ENCODE peak calls at places on chromosomes 7 and 10, in five cellular contexts. One of them, this sample, is unnamed.

GRCh38 chr7:140159487-140159886 is 17.3 kb downstream of the KDM7A start:
- DNase-seq in thoracic aorta: no peak
- DNase-seq in hepatocyte: no peak
- DNase-seq in B cell: no peak
- DNase-seq in suprapubic skin: no peak
- DNase-seq in this sample: no peak

GRCh38 chr7:6453737-6454136 is 6.0 kb upstream of the DAGLB start:
- DNase-seq in thoracic aorta: no peak
- DNase-seq in hepatocyte: peak
- DNase-seq in B cell: no peak
- DNase-seq in suprapubic skin: no peak
- DNase-seq in this sample: no peak

GRCh38 chr10:60479305-60480020 is 89.8 kb upstream of the ANK3 start:
- DNase-seq in thoracic aorta: no peak
- DNase-seq in hepatocyte: no peak
- DNase-seq in B cell: no peak
- DNase-seq in suprapubic skin: no peak
- DNase-seq in this sample: no peak

GRCh38 chr7:11591943-11592342 is 240.1 kb downstream of the THSD7A start:
- DNase-seq in thoracic aorta: no peak
- DNase-seq in hepatocyte: no peak
- DNase-seq in B cell: no peak
- DNase-seq in suprapubic skin: no peak
- DNase-seq in this sample: no peak

GRCh38 chr7:155878250-155878649 is 66.0 kb upstream of the SHH start:
- DNase-seq in thoracic aorta: no peak
- DNase-seq in hepatocyte: no peak
- DNase-seq in B cell: no peak
- DNase-seq in suprapubic skin: no peak
- DNase-seq in this sample: no peak

GRCh38 chr10:50882540-50882983 is 2.9 kb downstream of the A1CF start:
- DNase-seq in thoracic aorta: no peak
- DNase-seq in hepatocyte: no peak
- DNase-seq in B cell: no peak
- DNase-seq in suprapubic skin: no peak
- DNase-seq in this sample: no peak

GRCh38 chr10:103765981-103766380 is 89.4 kb downstream of the SH3PXD2A start:
- DNase-seq in thoracic aorta: no peak
- DNase-seq in hepatocyte: no peak
- DNase-seq in B cell: peak
- DNase-seq in suprapubic skin: no peak
- DNase-seq in this sample: no peak

GRCh38 chr7:147811923-147812322 is 778.6 kb upstream of the C7orf33 start:
- DNase-seq in thoracic aorta: no peak
- DNase-seq in hepatocyte: no peak
- DNase-seq in B cell: no peak
- DNase-seq in suprapubic skin: no peak
- DNase-seq in this sample: no peak

GRCh38 chr10:123007558-123008378 is 827 bp downstream of the IKZF5 start:
- DNase-seq in thoracic aorta: no peak
- DNase-seq in hepatocyte: peak
- DNase-seq in B cell: peak
- DNase-seq in suprapubic skin: no peak
- DNase-seq in this sample: peak

GRCh38 chr7:134004829-134005505 is 122.2 kb upstream of the LRGUK start:
- DNase-seq in thoracic aorta: no peak
- DNase-seq in hepatocyte: no peak
- DNase-seq in B cell: no peak
- DNase-seq in suprapubic skin: no peak
- DNase-seq in this sample: no peak

GRCh38 chr10:60921631-60922030 is 22.4 kb downstream of the RHOBTB1 start:
- DNase-seq in thoracic aorta: no peak
- DNase-seq in hepatocyte: no peak
- DNase-seq in B cell: no peak
- DNase-seq in suprapubic skin: no peak
- DNase-seq in this sample: no peak

GRCh38 chr7:65892832-65893231 is 20.0 kb downstream of the VKORC1L1 start:
- DNase-seq in thoracic aorta: no peak
- DNase-seq in hepatocyte: no peak
- DNase-seq in B cell: no peak
- DNase-seq in suprapubic skin: no peak
- DNase-seq in this sample: no peak

GRCh38 chr7:70935311-70935710 is 196.6 kb upstream of the GALNT17 start:
- DNase-seq in thoracic aorta: no peak
- DNase-seq in hepatocyte: no peak
- DNase-seq in B cell: no peak
- DNase-seq in suprapubic skin: no peak
- DNase-seq in this sample: no peak

GRCh38 chr7:72405871-72406270 is 6.3 kb downstream of the CALN1 start:
- DNase-seq in thoracic aorta: no peak
- DNase-seq in hepatocyte: no peak
- DNase-seq in B cell: no peak
- DNase-seq in suprapubic skin: no peak
- DNase-seq in this sample: no peak

GRCh38 chr10:31101123-31101522 is 69.5 kb upstream of the ZNF438 start:
- DNase-seq in thoracic aorta: no peak
- DNase-seq in hepatocyte: peak
- DNase-seq in B cell: no peak
- DNase-seq in suprapubic skin: no peak
- DNase-seq in this sample: peak

GRCh38 chr7:51316666-51317581 is at the start of gene COBL:
- DNase-seq in thoracic aorta: no peak
- DNase-seq in hepatocyte: peak
- DNase-seq in B cell: no peak
- DNase-seq in suprapubic skin: no peak
- DNase-seq in this sample: no peak

GRCh38 chr10:105468769-105469168 is 827.7 kb downstream of the SORCS3 start:
- DNase-seq in thoracic aorta: no peak
- DNase-seq in hepatocyte: no peak
- DNase-seq in B cell: no peak
- DNase-seq in suprapubic skin: no peak
- DNase-seq in this sample: no peak

GRCh38 chr10:90451283-90451682 is 406.6 kb downstream of the HTR7 start:
- DNase-seq in thoracic aorta: no peak
- DNase-seq in hepatocyte: no peak
- DNase-seq in B cell: no peak
- DNase-seq in suprapubic skin: no peak
- DNase-seq in this sample: no peak

GRCh38 chr7:37180828-37181549 is 267.7 kb downstream of the ELMO1 start:
- DNase-seq in thoracic aorta: no peak
- DNase-seq in hepatocyte: no peak
- DNase-seq in B cell: no peak
- DNase-seq in suprapubic skin: no peak
- DNase-seq in this sample: no peak
- TF ChIP-seq CTCF in thoracic aorta: no peak
- TF ChIP-seq CTCF in hepatocyte: no peak
- TF ChIP-seq CTCF in B cell: no peak
- TF ChIP-seq CTCF in suprapubic skin: no peak
- TF ChIP-seq CTCF in this sample: no peak

GRCh38 chr10:96025566-96025965 is 17.8 kb upstream of the CCNJ start:
- DNase-seq in thoracic aorta: no peak
- DNase-seq in hepatocyte: peak
- DNase-seq in B cell: peak
- DNase-seq in suprapubic skin: no peak
- DNase-seq in this sample: peak
- TF ChIP-seq CTCF in thoracic aorta: no peak
- TF ChIP-seq CTCF in hepatocyte: no peak
- TF ChIP-seq CTCF in B cell: no peak
- TF ChIP-seq CTCF in suprapubic skin: no peak
- TF ChIP-seq CTCF in this sample: peak

DNA sequence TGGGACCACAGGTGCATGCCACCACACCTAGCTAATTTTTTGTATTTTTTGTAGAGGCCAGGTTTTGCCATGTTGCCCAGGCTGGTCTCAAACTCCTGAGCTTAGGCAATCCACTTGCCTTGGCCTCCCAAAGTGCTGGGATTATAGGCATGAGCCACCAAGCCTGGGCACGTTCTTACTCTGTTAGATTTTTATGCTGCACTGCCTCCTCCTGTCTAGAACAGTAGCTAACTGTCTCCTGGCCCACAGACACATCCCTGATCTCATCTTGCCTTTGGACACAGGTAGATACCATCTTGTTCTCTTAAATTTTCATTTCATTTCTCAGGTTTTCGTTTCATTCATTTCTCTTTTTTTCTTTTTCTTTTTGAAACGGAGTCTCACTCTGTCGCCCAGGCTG is 41.1 kb downstream of the BLVRA start:
- DNase-seq in thoracic aorta: no peak
- DNase-seq in hepatocyte: no peak
- DNase-seq in B cell: no peak
- DNase-seq in suprapubic skin: no peak
- DNase-seq in this sample: no peak
- TF ChIP-seq CTCF in thoracic aorta: no peak
- TF ChIP-seq CTCF in hepatocyte: no peak
- TF ChIP-seq CTCF in B cell: no peak
- TF ChIP-seq CTCF in suprapubic skin: no peak
- TF ChIP-seq CTCF in this sample: peak

GRCh38 chr7:15524077-15524476 is 37.7 kb downstream of the AGMO start:
- DNase-seq in thoracic aorta: no peak
- DNase-seq in hepatocyte: no peak
- DNase-seq in B cell: no peak
- DNase-seq in suprapubic skin: no peak
- DNase-seq in this sample: no peak
- TF ChIP-seq CTCF in thoracic aorta: no peak
- TF ChIP-seq CTCF in hepatocyte: no peak
- TF ChIP-seq CTCF in B cell: no peak
- TF ChIP-seq CTCF in suprapubic skin: no peak
- TF ChIP-seq CTCF in this sample: no peak

GRCh38 chr7:26381476-26382175 is 90.0 kb downstream of the SNX10 start:
- DNase-seq in thoracic aorta: no peak
- DNase-seq in hepatocyte: no peak
- DNase-seq in B cell: no peak
- DNase-seq in suprapubic skin: no peak
- DNase-seq in this sample: no peak

GRCh38 chr7:26388256-26388655 is 96.6 kb downstream of the SNX10 start:
- DNase-seq in thoracic aorta: no peak
- DNase-seq in hepatocyte: no peak
- DNase-seq in B cell: no peak
- DNase-seq in suprapubic skin: no peak
- DNase-seq in this sample: peak

GRCh38 chr7:26379711-26380110 is 88.0 kb downstream of the SNX10 start:
- DNase-seq in thoracic aorta: no peak
- DNase-seq in hepatocyte: no peak
- DNase-seq in B cell: no peak
- DNase-seq in suprapubic skin: no peak
- DNase-seq in this sample: no peak

GRCh38 chr7:26390016-26390415 is 98.4 kb downstream of the SNX10 start:
- DNase-seq in thoracic aorta: no peak
- DNase-seq in hepatocyte: no peak
- DNase-seq in B cell: no peak
- DNase-seq in suprapubic skin: no peak
- DNase-seq in this sample: no peak

DNA sequence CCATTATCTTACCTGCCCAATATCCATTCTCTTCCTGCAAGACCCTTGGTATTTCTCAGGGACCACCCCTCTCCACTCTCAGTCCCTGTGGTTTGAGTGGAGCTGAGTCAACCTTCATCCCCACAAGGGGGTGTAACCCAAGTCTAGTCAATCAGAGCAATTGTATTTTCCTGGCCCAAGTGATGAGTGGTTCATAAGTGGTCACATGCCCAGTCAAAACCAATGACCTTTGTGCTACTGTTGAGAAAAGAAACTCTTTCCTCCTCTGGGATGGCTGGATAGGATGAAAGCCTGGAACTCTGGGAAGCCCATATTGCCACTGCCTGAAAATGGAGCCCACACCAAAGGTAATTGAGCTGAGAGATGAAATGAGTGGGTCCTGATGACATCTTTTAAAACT is 93.6 kb downstream of the SNX10 start:
- DNase-seq in thoracic aorta: no peak
- DNase-seq in hepatocyte: no peak
- DNase-seq in B cell: no peak
- DNase-seq in suprapubic skin: no peak
- DNase-seq in this sample: no peak
- TF ChIP-seq CTCF in thoracic aorta: no peak
- TF ChIP-seq CTCF in hepatocyte: no peak
- TF ChIP-seq CTCF in B cell: no peak
- TF ChIP-seq CTCF in suprapubic skin: no peak
- TF ChIP-seq CTCF in this sample: no peak

GRCh38 chr7:43582503-43583423 is at the start of gene STK17A:
- DNase-seq in thoracic aorta: peak
- DNase-seq in hepatocyte: peak
- DNase-seq in B cell: peak
- DNase-seq in suprapubic skin: peak
- DNase-seq in this sample: peak

GRCh38 chr7:43586251-43586900 is 3.5 kb downstream of the STK17A start:
- DNase-seq in thoracic aorta: no peak
- DNase-seq in hepatocyte: no peak
- DNase-seq in B cell: peak
- DNase-seq in suprapubic skin: no peak
- DNase-seq in this sample: no peak

GRCh38 chr7:43585521-43585920 is 2.6 kb downstream of the STK17A start:
- DNase-seq in thoracic aorta: no peak
- DNase-seq in hepatocyte: peak
- DNase-seq in B cell: no peak
- DNase-seq in suprapubic skin: no peak
- DNase-seq in this sample: no peak

GRCh38 chr7:43584200-43584586 is 1.3 kb downstream of the STK17A start:
- DNase-seq in thoracic aorta: no peak
- DNase-seq in hepatocyte: peak
- DNase-seq in B cell: no peak
- DNase-seq in suprapubic skin: no peak
- DNase-seq in this sample: no peak

GRCh38 chr7:43583424-43584199 is 704 bp downstream of the STK17A start:
- DNase-seq in thoracic aorta: peak
- DNase-seq in hepatocyte: peak
- DNase-seq in B cell: peak
- DNase-seq in suprapubic skin: peak
- DNase-seq in this sample: no peak
- TF ChIP-seq CTCF in thoracic aorta: peak
- TF ChIP-seq CTCF in hepatocyte: peak
- TF ChIP-seq CTCF in B cell: peak
- TF ChIP-seq CTCF in suprapubic skin: no peak
- TF ChIP-seq CTCF in this sample: no peak

DNA sequence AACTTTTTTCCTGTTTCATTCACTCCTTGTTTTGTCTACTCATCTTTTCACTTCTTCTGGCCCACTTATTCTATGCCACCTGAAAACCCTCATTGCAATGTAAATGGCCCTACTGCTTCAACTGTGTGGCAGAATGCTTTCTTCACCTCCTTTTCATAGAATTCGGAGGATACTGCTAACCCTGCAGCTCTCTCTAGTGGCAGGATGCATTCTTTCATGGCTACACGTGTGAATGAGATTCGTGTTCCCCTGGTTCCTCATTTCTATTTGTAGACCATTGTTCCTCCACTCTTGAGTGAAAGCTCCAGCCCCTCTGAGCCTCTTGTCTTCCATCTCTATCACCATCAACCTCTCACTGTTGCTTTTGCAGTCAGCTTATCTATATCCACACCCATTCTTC is 20.9 kb upstream of the CYP26C1 start:
- DNase-seq in thoracic aorta: no peak
- DNase-seq in hepatocyte: peak
- DNase-seq in B cell: peak
- DNase-seq in suprapubic skin: no peak
- DNase-seq in this sample: peak
- TF ChIP-seq CTCF in thoracic aorta: peak
- TF ChIP-seq CTCF in hepatocyte: peak
- TF ChIP-seq CTCF in B cell: peak
- TF ChIP-seq CTCF in suprapubic skin: no peak
- TF ChIP-seq CTCF in this sample: peak

This sample was measured in GM10248.